ENCODE peak calls at places on chromosome 15, in nine cellular contexts. Q, W, D, Y, B, F, M, A and E are unnamed samples.

GRCh38 chr15:99651023-99651807 is 82.0 kb downstream of the LYSMD4 start:
- DNase-seq in A (no peak), B (no peak), Y (no peak), F (peak; percentile 71), D (peak; percentile 31), Q (no peak), W (peak; percentile 85), M (peak; percentile 41), E (peak; percentile 77)

GRCh38 chr15:66570327-66570726 is 4.5 kb upstream of the LCTL start:
- DNase-seq in A (no peak), Y (no peak), Q (no peak), W (no peak), D (no peak), M (no peak), F (no peak), B (no peak), E (no peak)

GRCh38 chr15:29889545-29890329 is 67.5 kb upstream of the TJP1 start:
- DNase-seq in W (no peak), A (no peak), Q (no peak), D (no peak), Y (no peak), B (no peak), F (no peak), M (no peak), E (no peak)

GRCh38 chr15:51024735-51025453 is 69.8 kb downstream of the TNFAIP8L3 start:
- DNase-seq in Q (no peak), B (no peak), Y (no peak), D (no peak), A (no peak), F (peak; percentile 22), W (peak; percentile 96), M (peak; percentile 32), E (peak; percentile 45)

GRCh38 chr15:95444860-95445259 is 885.6 kb upstream of the NR2F2 start:
- DNase-seq in Y (no peak), Q (no peak), W (no peak), A (no peak), M (no peak), B (no peak), D (no peak), F (no peak), E (no peak)

GRCh38 chr15:87129916-87130315 is 1050.2 kb downstream of the AGBL1 start:
- DNase-seq in D (no peak), B (no peak), W (peak; percentile 4), Q (no peak), M (peak; percentile 69), Y (no peak), F (peak; percentile 64), A (no peak), E (no peak)

GRCh38 chr15:53072077-53072476 is 281.9 kb upstream of the ONECUT1 start:
- DNase-seq in D (peak; percentile 0), B (no peak), A (peak; percentile 75), F (peak; percentile 63), Q (peak; percentile 35), M (peak; percentile 18), Y (no peak), W (peak; percentile 87), E (peak; percentile 51)

GRCh38 chr15:66472176-66472999 is 25.2 kb downstream of the SNAPC5 start:
- DNase-seq in W (no peak), Y (no peak), A (peak; percentile 34), M (peak; percentile 40), F (peak; percentile 50), Q (peak; percentile 35), D (no peak), B (no peak), E (peak; percentile 36)

GRCh38 chr15:60091150-60091549 is 87.0 kb downstream of the FOXB1 start:
- DNase-seq in W (peak; percentile 99), A (peak; percentile 87), B (no peak), M (peak; percentile 93), D (peak; percentile 90), Y (no peak), Q (peak; percentile 51), F (peak; percentile 90), E (peak; percentile 92)

GRCh38 chr15:48794697-48795134 is 16.2 kb downstream of the CEP152 start:
- DNase-seq in A (peak; percentile 18), F (peak; percentile 24), M (peak; percentile 47), D (no peak), B (no peak), Y (no peak), W (peak; percentile 49), Q (no peak), E (no peak)

GRCh38 chr15:55969582-55969981 is 23.8 kb downstream of the NEDD4 start:
- DNase-seq in F (no peak), M (no peak), W (peak; percentile 26), A (no peak), Q (no peak), B (no peak), D (no peak), Y (no peak), E (no peak)

GRCh38 chr15:31293655-31294054 is 33.0 kb upstream of the KLF13 start:
- DNase-seq in B (no peak), W (no peak), Q (peak; percentile 86), F (no peak), Y (no peak), D (no peak), M (no peak), A (no peak), E (no peak)

GRCh38 chr15:40471105-40471777 is 457 bp downstream of the CHST14 start:
- DNase-seq in M (no peak), Y (no peak), W (no peak), A (no peak), Q (no peak), D (no peak), F (peak; percentile 36), B (no peak), E (no peak)

DNA sequence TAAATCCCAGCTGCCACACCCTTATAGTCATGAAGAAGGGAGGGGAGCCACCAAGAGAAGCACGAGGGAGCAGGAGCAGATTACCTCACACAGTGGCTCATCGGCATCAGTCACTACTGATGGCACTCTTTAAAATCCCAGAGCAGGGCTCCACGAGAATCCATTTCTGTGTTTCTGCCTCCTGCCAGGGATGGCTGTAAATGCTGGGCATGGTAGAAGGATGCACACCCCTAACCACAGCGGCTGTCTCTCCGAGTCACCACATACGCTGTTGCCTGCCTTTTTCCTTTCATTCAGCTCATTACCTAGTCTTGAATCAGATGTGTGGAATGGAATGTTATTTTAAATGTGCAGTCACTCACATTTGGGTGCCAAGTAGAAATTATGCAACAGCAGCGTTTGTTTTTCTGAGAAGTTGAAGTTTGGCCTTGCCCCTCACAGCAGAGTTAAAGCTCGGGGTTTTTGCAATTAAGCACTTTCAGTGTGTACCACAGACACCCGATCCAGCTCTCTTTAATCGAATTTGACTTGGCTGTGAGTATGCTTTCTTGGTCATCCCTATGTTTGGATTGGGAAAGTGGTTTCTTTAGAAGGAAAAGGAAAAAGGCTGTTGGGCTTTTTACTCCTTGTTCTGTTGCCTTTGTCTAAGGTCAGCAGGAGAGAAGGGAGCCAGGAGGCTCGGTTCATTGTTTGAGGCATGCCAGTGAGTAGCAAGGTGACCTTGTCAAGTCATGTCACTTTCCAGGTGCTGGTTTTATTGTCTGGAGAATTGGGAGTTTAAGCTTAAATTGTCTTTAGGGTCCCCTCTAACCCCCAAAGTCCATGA is 284.2 kb upstream of the TPM1 start:
- DNase-seq in B (no peak), Y (peak; percentile 32), D (peak; percentile 82), F (peak; percentile 97), W (peak; percentile 88), M (peak; percentile 98), Q (peak; percentile 56), A (peak; percentile 34), E (peak; percentile 87)
- H3K4me3 ChIP-seq in B (no peak overlapping the region), Y (peak overlapping the region; percentile 50), D (no peak overlapping the region), F (no peak overlapping the region), W (no peak overlapping the region), M (peak overlapping the region; percentile 45), Q (no peak overlapping the region), A (peak overlapping the region; percentile 20), E (no peak overlapping the region)

GRCh38 chr15:100671858-100672543 is 69.6 kb downstream of the ASB7 start:
- DNase-seq in F (peak; percentile 21), A (peak; percentile 56), Y (no peak), M (peak; percentile 61), D (no peak), W (peak; percentile 34), B (peak; percentile 63), Q (peak; percentile 33), E (peak; percentile 68)
- TF ChIP-seq CTCF in F (peak; percentile 86), A (peak; percentile 68), Y (peak; percentile 40), M (peak; percentile 72), D (peak; percentile 78), W (peak; percentile 52), B (peak; percentile 80), Q (peak; percentile 89), E (peak; percentile 84)

DNA sequence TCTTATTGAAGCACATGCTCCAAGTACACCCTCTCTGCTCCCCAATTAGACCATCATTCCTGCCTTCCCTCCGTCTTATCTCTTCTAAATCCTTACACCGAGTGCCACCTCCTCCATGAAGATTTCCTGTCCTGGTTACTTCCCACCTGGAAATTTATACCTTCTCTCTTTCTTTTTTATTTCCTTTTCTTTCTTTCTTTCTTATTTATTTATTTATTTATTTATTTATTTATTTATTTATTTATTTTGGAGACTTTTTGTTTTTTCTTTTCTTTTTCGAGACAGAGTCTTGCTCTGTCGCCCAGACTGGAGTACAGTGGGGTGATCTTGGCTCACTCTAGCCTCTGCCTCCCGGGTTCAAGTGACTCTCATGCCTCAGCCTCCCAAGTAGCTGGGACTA is 45.9 kb upstream of the ABHD2 start:
- DNase-seq in Q (no peak), D (no peak), M (no peak), F (no peak), Y (no peak), A (no peak), B (no peak), W (no peak), E (no peak)
- H3K4me3 ChIP-seq in Q (no peak overlapping the region), D (no peak overlapping the region), M (no peak overlapping the region), F (no peak overlapping the region), Y (peak overlapping the region; percentile 64), A (no peak overlapping the region), B (no peak overlapping the region), W (no peak overlapping the region), E (no peak overlapping the region)

GRCh38 chr15:63530235-63530634 is 25.8 kb downstream of the USP3 start:
- DNase-seq in Y (no peak), F (no peak), D (no peak), Q (no peak), M (no peak), W (no peak), A (no peak), B (no peak), E (no peak)

GRCh38 chr15:63532307-63532744 is 27.9 kb downstream of the USP3 start:
- DNase-seq in Y (no peak), B (no peak), Q (no peak), A (no peak), W (no peak), M (peak; percentile 41), F (no peak), D (no peak), E (peak; percentile 54)

GRCh38 chr15:63528138-63528659 is 23.8 kb downstream of the USP3 start:
- DNase-seq in W (no peak), F (peak; percentile 44), D (no peak), Q (no peak), Y (no peak), B (no peak), M (no peak), A (no peak), E (no peak)

GRCh38 chr15:63530762-63531299 is 26.4 kb downstream of the USP3 start:
- DNase-seq in B (no peak), Q (no peak), W (no peak), D (no peak), F (no peak), Y (no peak), A (no peak), M (no peak), E (no peak)

DNA sequence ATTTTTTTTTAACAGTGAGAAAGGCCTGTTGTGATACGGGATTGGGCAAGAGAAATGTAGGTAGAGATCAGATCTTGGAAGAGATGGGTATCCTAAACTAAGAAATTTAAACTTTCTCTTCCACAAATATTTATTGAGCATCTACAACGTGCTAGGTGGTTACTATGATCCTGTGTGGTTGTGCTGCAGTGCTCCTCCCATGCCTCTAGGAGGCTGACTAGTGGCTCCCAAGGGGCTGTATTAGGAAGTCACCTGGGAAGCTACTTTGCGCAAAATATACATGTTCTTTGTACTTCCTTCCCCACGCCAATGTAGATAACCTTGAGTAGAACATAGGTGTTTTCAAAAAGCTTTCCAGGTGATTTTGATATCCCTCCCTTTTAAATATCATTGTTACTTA is 27.2 kb downstream of the USP3 start:
- DNase-seq in M (no peak), A (no peak), Y (no peak), B (peak; percentile 38), W (no peak), D (no peak), F (no peak), Q (no peak), E (no peak)
- TF ChIP-seq CTCF in M (peak; percentile 23), A (no peak), Y (no peak), B (peak; percentile 57), W (peak; percentile 3), D (no peak), F (peak; percentile 33), Q (no peak), E (peak; percentile 48)